ENCODE peak calls at places on chromosome 3, in nine cellular contexts. B is AG04449, H is colonic mucosa, R is upper lobe of right lung, P is GM12865, Y is fibroblast of lung, Z is right lobe of liver, I is astrocyte, O is A549. U is an unnamed sample.

GRCh38 chr3:98962189-98962930 is 60.9 kb upstream of the DCBLD2 start:
- DNase-seq in B (peak; percentile 89), H (no peak), R (no peak), P (no peak), Y (peak; percentile 84), Z (no peak), I (peak; percentile 99), O (peak; percentile 85), U (peak; percentile 98)

GRCh38 chr3:11246663-11246970 is 25.6 kb upstream of the ATG7 start:
- DNase-seq in B (no peak), H (no peak), R (no peak), P (no peak), Y (no peak), Z (no peak), I (no peak), O (no peak), U (no peak)

GRCh38 chr3:29694783-29695182 is 413.9 kb downstream of the RBMS3 start:
- DNase-seq in B (peak; percentile 82), H (no peak), R (no peak), P (no peak), Y (peak; percentile 83), Z (no peak), I (peak; percentile 98), O (peak; percentile 88), U (peak; percentile 84)

GRCh38 chr3:94607778-94608177 is 544.9 kb downstream of the NSUN3 start:
- DNase-seq in B (no peak), H (no peak), R (no peak), P (no peak), Y (no peak), Z (no peak), I (no peak), O (no peak), U (no peak)

GRCh38 chr3:10528046-10528445 is 22.7 kb upstream of the ATP2B2 start:
- DNase-seq in B (no peak), H (peak; percentile 9), R (peak; percentile 44), P (no peak), Y (no peak), Z (no peak), I (no peak), O (no peak), U (no peak)

GRCh38 chr3:58122936-58123700 is 87.7 kb downstream of the DNASE1L3 start:
- DNase-seq in B (no peak), H (no peak), R (no peak), P (no peak), Y (no peak), Z (no peak), I (no peak), O (no peak), U (no peak)

GRCh38 chr3:11991751-11992150 is 12.4 kb upstream of the SYN2 start:
- DNase-seq in B (no peak), H (no peak), R (no peak), P (no peak), Y (no peak), Z (no peak), I (no peak), O (no peak), U (no peak)

GRCh38 chr3:99700637-99701268 is 62.4 kb downstream of the COL8A1 start:
- DNase-seq in B (no peak), H (no peak), R (no peak), P (no peak), Y (peak; percentile 54), Z (no peak), I (peak; percentile 81), O (no peak), U (no peak)

GRCh38 chr3:78647735-78648134 is 1120.1 kb downstream of the ROBO1 start:
- DNase-seq in B (no peak), H (no peak), R (no peak), P (no peak), Y (no peak), Z (no peak), I (peak; percentile 62), O (no peak), U (no peak)

GRCh38 chr3:160665784-160666526 is 11.0 kb upstream of the ARL14 start:
- DNase-seq in B (no peak), H (peak; percentile 37), R (no peak), P (peak; percentile 88), Y (peak; percentile 91), Z (no peak), I (peak; percentile 96), O (no peak), U (peak; percentile 89)

GRCh38 chr3:123883656-123884257 is 375 bp downstream of the MYLK start:
- DNase-seq in B (no peak), H (peak; percentile 42), R (no peak), P (no peak), Y (peak; percentile 24), Z (no peak), I (no peak), O (peak; percentile 16), U (no peak)

GRCh38 chr3:29128004-29128403 is 152.9 kb upstream of the RBMS3 start:
- DNase-seq in B (no peak), H (no peak), R (no peak), P (no peak), Y (no peak), Z (no peak), I (peak; percentile 57), O (no peak), U (no peak)

GRCh38 chr3:36380171-36381031 is at the start of gene STAC:
- DNase-seq in B (no peak), H (peak; percentile 18), R (peak; percentile 86), P (no peak), Y (no peak), Z (no peak), I (peak; percentile 36), O (peak; percentile 29), U (no peak)

GRCh38 chr3:81891056-81891455 is 129.6 kb upstream of the GBE1 start:
- DNase-seq in B (no peak), H (no peak), R (no peak), P (no peak), Y (no peak), Z (no peak), I (no peak), O (no peak), U (no peak)

GRCh38 chr3:26712211-26713026 is 89.8 kb downstream of the LRRC3B start:
- DNase-seq in B (no peak), H (no peak), R (no peak), P (peak; percentile 39), Y (peak; percentile 22), Z (no peak), I (no peak), O (peak; percentile 34), U (peak; percentile 13)
- TF ChIP-seq CTCF in B (no peak), H (peak; percentile 54), R (peak; percentile 65), P (peak; percentile 48), Y (peak; percentile 44), Z (peak; percentile 63), I (peak; percentile 46), O (peak; percentile 55), U (peak; percentile 76)

DNA sequence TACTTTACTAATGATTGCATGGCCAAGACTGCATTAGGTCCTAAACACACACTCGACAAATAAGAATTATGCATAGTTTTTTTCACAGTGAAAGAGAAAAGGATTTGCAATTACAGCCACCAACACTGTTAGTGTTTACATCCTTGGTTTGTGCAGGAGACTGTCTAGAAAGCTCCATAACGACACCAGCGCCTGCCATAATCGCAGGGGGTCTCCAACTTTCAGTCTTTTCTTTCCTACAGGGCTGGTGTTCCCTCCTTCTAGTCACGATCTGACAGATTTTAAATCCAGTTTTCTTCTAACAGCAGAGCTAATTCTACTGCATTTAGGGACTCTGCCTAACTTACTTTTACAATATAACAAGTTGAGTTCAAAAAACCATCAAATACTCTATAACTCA is 58.0 kb downstream of the CLASP2 start:
- DNase-seq in B (no peak), H (no peak), R (no peak), P (no peak), Y (no peak), Z (no peak), I (no peak), O (no peak), U (no peak)
- H3K4me3 ChIP-seq in B (peak overlapping the region; percentile 27), H (no peak overlapping the region), R (peak overlapping the region; percentile 53), P (no peak overlapping the region), Y (no peak overlapping the region), Z (no peak overlapping the region), I (peak overlapping the region; percentile 49), O (no peak overlapping the region), U (peak overlapping the region; percentile 46)

GRCh38 chr3:144687862-144688261 is 716.2 kb downstream of the DIPK2A start:
- DNase-seq in B (no peak), H (no peak), R (no peak), P (peak; percentile 11), Y (no peak), Z (no peak), I (no peak), O (peak; percentile 18), U (no peak)
- TF ChIP-seq CTCF in B (no peak), H (no peak), R (no peak), P (no peak), Y (no peak), Z (no peak), I (no peak), O (no peak), U (peak; percentile 27)

DNA sequence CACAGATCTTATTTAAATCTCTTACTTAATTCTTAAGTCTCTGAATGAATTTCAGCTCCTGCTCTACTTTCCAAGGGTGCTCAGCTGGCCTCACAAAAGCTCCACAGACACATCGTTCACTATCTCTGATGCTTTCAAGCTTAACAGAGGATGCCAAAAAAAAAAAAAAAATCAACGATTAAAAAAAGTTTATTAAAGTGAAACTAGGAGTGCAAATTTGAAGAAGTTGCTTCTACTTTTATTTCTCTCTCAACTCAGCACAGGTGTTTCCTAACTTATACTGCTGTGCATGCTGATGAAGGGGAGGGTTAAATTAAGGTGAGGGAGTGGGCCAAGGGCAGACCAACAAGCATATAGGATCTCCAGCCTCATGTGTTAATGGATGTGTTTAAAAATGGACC is 157.2 kb downstream of the TIGIT start:
- DNase-seq in B (no peak), H (no peak), R (no peak), P (peak; percentile 31), Y (peak; percentile 11), Z (no peak), I (no peak), O (no peak), U (no peak)
- H3K4me3 ChIP-seq in B (no peak overlapping the region), H (no peak overlapping the region), R (peak overlapping the region; percentile 35), P (peak overlapping the region; percentile 75), Y (peak overlapping the region; percentile 32), Z (peak overlapping the region; percentile 17), I (peak overlapping the region; percentile 31), O (no peak overlapping the region), U (no peak overlapping the region)

GRCh38 chr3:126261037-126261436 is 80.7 kb upstream of the ALDH1L1 start:
- DNase-seq in B (peak; percentile 31), H (peak; percentile 46), R (peak; percentile 73), P (no peak), Y (peak; percentile 93), Z (peak; percentile 86), I (no peak), O (no peak), U (no peak)
- TF ChIP-seq CTCF in B (no peak), H (no peak), R (no peak), P (no peak), Y (peak; percentile 15), Z (no peak), I (no peak), O (no peak), U (peak; percentile 34)

U was measured in epithelial cell of proximal tubule.